ENCODE peak calls at places on chromosome 20, in six cellular contexts. One of them, this sample, is unnamed.
A peak's percentile ranks its signal among the peaks of the same experiment; 100 is the strongest.

GRCh38 chr20:32564921-32565734 is 20.0 kb downstream of the NOL4L start:
- DNase-seq in cardiac muscle cell: no peak
- DNase-seq in OCI-LY7: no peak
- DNase-seq in heart left ventricle: peak; percentile 55
- DNase-seq in right lobe of liver: peak; percentile 64
- DNase-seq in uterus: no peak
- DNase-seq in this sample: no peak

GRCh38 chr20:7742479-7742878 is 197.8 kb downstream of the HAO1 start:
- DNase-seq in cardiac muscle cell: peak; percentile 72
- DNase-seq in OCI-LY7: no peak
- DNase-seq in heart left ventricle: no peak
- DNase-seq in right lobe of liver: no peak
- DNase-seq in uterus: no peak
- DNase-seq in this sample: no peak

GRCh38 chr20:45179166-45179565 is 4.5 kb downstream of the PI3 start:
- DNase-seq in cardiac muscle cell: no peak
- DNase-seq in OCI-LY7: no peak
- DNase-seq in heart left ventricle: no peak
- DNase-seq in right lobe of liver: no peak
- DNase-seq in uterus: no peak
- DNase-seq in this sample: no peak

GRCh38 chr20:29763821-29764511 is 1493.5 kb upstream of the DEFB115 start:
- DNase-seq in cardiac muscle cell: no peak
- DNase-seq in OCI-LY7: no peak
- DNase-seq in heart left ventricle: no peak
- DNase-seq in right lobe of liver: no peak
- DNase-seq in uterus: no peak
- DNase-seq in this sample: no peak

GRCh38 chr20:37901667-37902503 is 1.0 kb upstream of the VSTM2L start:
- DNase-seq in cardiac muscle cell: peak; percentile 73
- DNase-seq in OCI-LY7: peak; percentile 39
- DNase-seq in heart left ventricle: no peak
- DNase-seq in right lobe of liver: peak; percentile 68
- DNase-seq in uterus: peak; percentile 24
- DNase-seq in this sample: no peak

GRCh38 chr20:38219006-38219950 is 41.3 kb downstream of the KIAA1755 start:
- DNase-seq in cardiac muscle cell: no peak
- DNase-seq in OCI-LY7: no peak
- DNase-seq in heart left ventricle: no peak
- DNase-seq in right lobe of liver: no peak
- DNase-seq in uterus: no peak
- DNase-seq in this sample: no peak

GRCh38 chr20:445514-446336 is 16.6 kb downstream of the TBC1D20 start:
- DNase-seq in cardiac muscle cell: no peak
- DNase-seq in OCI-LY7: no peak
- DNase-seq in heart left ventricle: no peak
- DNase-seq in right lobe of liver: peak; percentile 59
- DNase-seq in uterus: no peak
- DNase-seq in this sample: no peak

GRCh38 chr20:61117725-61118124 is 134.3 kb upstream of the CDH4 start:
- DNase-seq in cardiac muscle cell: no peak
- DNase-seq in OCI-LY7: no peak
- DNase-seq in heart left ventricle: no peak
- DNase-seq in right lobe of liver: no peak
- DNase-seq in uterus: no peak
- DNase-seq in this sample: no peak

GRCh38 chr20:3716195-3716834 is 3.9 kb upstream of the SIGLEC1 start:
- DNase-seq in cardiac muscle cell: peak; percentile 65
- DNase-seq in OCI-LY7: peak; percentile 74
- DNase-seq in heart left ventricle: no peak
- DNase-seq in right lobe of liver: no peak
- DNase-seq in uterus: no peak
- DNase-seq in this sample: peak; percentile 30

GRCh38 chr20:57826731-57827287 is 117.0 kb upstream of the PMEPA1 start:
- DNase-seq in cardiac muscle cell: peak; percentile 10
- DNase-seq in OCI-LY7: no peak
- DNase-seq in heart left ventricle: no peak
- DNase-seq in right lobe of liver: no peak
- DNase-seq in uterus: no peak
- DNase-seq in this sample: no peak

GRCh38 chr20:32539063-32539816 is 45.9 kb downstream of the NOL4L start:
- DNase-seq in cardiac muscle cell: no peak
- DNase-seq in OCI-LY7: no peak
- DNase-seq in heart left ventricle: no peak
- DNase-seq in right lobe of liver: no peak
- DNase-seq in uterus: no peak
- DNase-seq in this sample: peak; percentile 59

GRCh38 chr20:26167499-26167898 is 470.8 kb upstream of the ZNF337 start:
- DNase-seq in cardiac muscle cell: peak; percentile 52
- DNase-seq in OCI-LY7: no peak
- DNase-seq in heart left ventricle: no peak
- DNase-seq in right lobe of liver: no peak
- DNase-seq in uterus: no peak
- DNase-seq in this sample: no peak

GRCh38 chr20:53869466-53870258 is 200.7 kb downstream of the BCAS1 start:
- DNase-seq in cardiac muscle cell: peak; percentile 83
- DNase-seq in OCI-LY7: peak; percentile 93
- DNase-seq in heart left ventricle: peak; percentile 64
- DNase-seq in right lobe of liver: peak; percentile 83
- DNase-seq in uterus: peak; percentile 39
- DNase-seq in this sample: peak; percentile 92

GRCh38 chr20:53865905-53866786 is 204.2 kb downstream of the BCAS1 start:
- DNase-seq in cardiac muscle cell: peak; percentile 61
- DNase-seq in OCI-LY7: peak; percentile 71
- DNase-seq in heart left ventricle: peak; percentile 41
- DNase-seq in right lobe of liver: no peak
- DNase-seq in uterus: no peak
- DNase-seq in this sample: no peak

GRCh38 chr20:53867741-53868351 is 202.5 kb downstream of the BCAS1 start:
- DNase-seq in cardiac muscle cell: no peak
- DNase-seq in OCI-LY7: peak; percentile 33
- DNase-seq in heart left ventricle: no peak
- DNase-seq in right lobe of liver: no peak
- DNase-seq in uterus: no peak
- DNase-seq in this sample: no peak

GRCh38 chr20:53870426-53871199 is 199.8 kb downstream of the BCAS1 start:
- DNase-seq in cardiac muscle cell: no peak
- DNase-seq in OCI-LY7: peak; percentile 59
- DNase-seq in heart left ventricle: no peak
- DNase-seq in right lobe of liver: no peak
- DNase-seq in uterus: no peak
- DNase-seq in this sample: no peak

GRCh38 chr20:53866787-53867740 is 203.3 kb downstream of the BCAS1 start:
- DNase-seq in cardiac muscle cell: peak; percentile 15
- DNase-seq in OCI-LY7: peak; percentile 91
- DNase-seq in heart left ventricle: no peak
- DNase-seq in right lobe of liver: no peak
- DNase-seq in uterus: no peak
- DNase-seq in this sample: no peak
- H3K4me3 ChIP-seq in cardiac muscle cell: no peak overlapping the region
- H3K4me3 ChIP-seq in OCI-LY7: peak overlapping the region; percentile 62
- H3K4me3 ChIP-seq in heart left ventricle: no peak overlapping the region
- H3K4me3 ChIP-seq in right lobe of liver: no peak overlapping the region
- H3K4me3 ChIP-seq in uterus: no peak overlapping the region
- H3K4me3 ChIP-seq in this sample: no peak overlapping the region

GRCh38 chr20:22582386-22582959 is 1.9 kb downstream of the FOXA2 start:
- DNase-seq in cardiac muscle cell: no peak
- DNase-seq in OCI-LY7: no peak
- DNase-seq in heart left ventricle: no peak
- DNase-seq in right lobe of liver: no peak
- DNase-seq in uterus: no peak
- DNase-seq in this sample: no peak

GRCh38 chr20:22582960-22583772 is 1.2 kb downstream of the FOXA2 start:
- DNase-seq in cardiac muscle cell: no peak
- DNase-seq in OCI-LY7: no peak
- DNase-seq in heart left ventricle: no peak
- DNase-seq in right lobe of liver: no peak
- DNase-seq in uterus: no peak
- DNase-seq in this sample: no peak

GRCh38 chr20:22584630-22584921 is 204 bp upstream of the FOXA2 start:
- DNase-seq in cardiac muscle cell: no peak
- DNase-seq in OCI-LY7: no peak
- DNase-seq in heart left ventricle: no peak
- DNase-seq in right lobe of liver: peak; percentile 92
- DNase-seq in uterus: no peak
- DNase-seq in this sample: no peak

GRCh38 chr20:22584922-22585785 is 782 bp upstream of the FOXA2 start:
- DNase-seq in cardiac muscle cell: no peak
- DNase-seq in OCI-LY7: no peak
- DNase-seq in heart left ventricle: no peak
- DNase-seq in right lobe of liver: peak; percentile 80
- DNase-seq in uterus: no peak
- DNase-seq in this sample: no peak

DNA sequence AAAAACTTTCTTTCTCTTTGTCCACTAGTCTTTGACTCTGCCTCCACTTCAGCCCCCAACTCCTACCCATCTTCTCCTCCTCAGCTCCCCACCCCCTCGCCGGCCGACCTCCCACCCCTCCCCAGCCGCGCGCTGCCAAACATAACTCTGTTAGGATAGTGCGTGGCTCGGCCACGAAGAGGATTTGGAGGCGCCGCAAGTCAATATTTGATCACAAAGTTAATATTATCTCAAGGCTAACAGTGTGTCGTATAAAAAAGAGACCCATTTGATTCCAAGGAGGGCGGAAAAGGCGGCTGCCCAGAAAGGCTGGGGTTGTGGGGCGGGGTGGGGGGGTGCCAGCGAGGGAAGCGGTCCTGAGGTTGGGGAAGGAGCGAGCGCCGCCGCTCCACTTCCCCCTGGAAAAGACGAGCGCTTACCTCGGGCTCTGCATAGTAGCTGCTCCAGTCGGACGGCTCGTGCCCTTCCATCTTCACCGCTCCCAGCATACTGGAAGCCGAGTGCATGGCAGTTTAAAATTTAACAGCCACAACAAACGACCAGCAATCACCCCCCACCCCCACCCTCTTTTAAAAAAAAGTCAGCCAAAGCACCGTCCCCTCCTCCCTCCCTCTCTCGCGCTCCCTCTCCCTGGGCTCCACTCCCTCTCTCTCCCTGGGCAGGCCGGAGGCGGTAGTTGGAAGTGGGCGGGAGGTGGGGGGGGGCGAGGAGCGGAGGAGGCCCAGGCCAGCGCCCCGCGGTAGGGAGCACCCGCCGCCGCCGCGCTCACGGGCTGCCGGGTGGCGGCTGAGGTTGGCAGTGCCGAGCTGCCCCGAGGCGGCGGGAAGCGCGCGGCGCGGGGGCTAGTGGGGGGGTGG is at the start of gene FOXA2:
- DNase-seq in cardiac muscle cell: no peak
- DNase-seq in OCI-LY7: no peak
- DNase-seq in heart left ventricle: no peak
- DNase-seq in right lobe of liver: peak; percentile 89
- DNase-seq in uterus: no peak
- DNase-seq in this sample: no peak
- H3K4me3 ChIP-seq in cardiac muscle cell: peak within 1 kb of the TSS; percentile 3
- H3K4me3 ChIP-seq in OCI-LY7: no peak within 1 kb of the TSS
- H3K4me3 ChIP-seq in heart left ventricle: no peak within 1 kb of the TSS
- H3K4me3 ChIP-seq in right lobe of liver: peak within 1 kb of the TSS; percentile 55
- H3K4me3 ChIP-seq in uterus: no peak within 1 kb of the TSS
- H3K4me3 ChIP-seq in this sample: no peak within 1 kb of the TSS

GRCh38 chr20:5531318-5532081 is 214.7 kb upstream of the PROKR2 start:
- DNase-seq in cardiac muscle cell: peak; percentile 82
- DNase-seq in OCI-LY7: no peak
- DNase-seq in heart left ventricle: no peak
- DNase-seq in right lobe of liver: no peak
- DNase-seq in uterus: no peak
- DNase-seq in this sample: no peak
- H3K4me3 ChIP-seq in cardiac muscle cell: no peak overlapping the region
- H3K4me3 ChIP-seq in OCI-LY7: no peak overlapping the region
- H3K4me3 ChIP-seq in heart left ventricle: no peak overlapping the region
- H3K4me3 ChIP-seq in right lobe of liver: no peak overlapping the region
- H3K4me3 ChIP-seq in uterus: no peak overlapping the region
- H3K4me3 ChIP-seq in this sample: no peak overlapping the region

GRCh38 chr20:36848677-36849076 is 27.3 kb upstream of the TLDC2 start:
- DNase-seq in cardiac muscle cell: no peak
- DNase-seq in OCI-LY7: no peak
- DNase-seq in heart left ventricle: no peak
- DNase-seq in right lobe of liver: no peak
- DNase-seq in uterus: no peak
- DNase-seq in this sample: no peak
- H3K4me3 ChIP-seq in cardiac muscle cell: no peak overlapping the region
- H3K4me3 ChIP-seq in OCI-LY7: no peak overlapping the region
- H3K4me3 ChIP-seq in heart left ventricle: no peak overlapping the region
- H3K4me3 ChIP-seq in right lobe of liver: no peak overlapping the region
- H3K4me3 ChIP-seq in uterus: no peak overlapping the region
- H3K4me3 ChIP-seq in this sample: no peak overlapping the region

GRCh38 chr20:20010639-20011500 is 6.3 kb upstream of the NAA20 start:
- DNase-seq in cardiac muscle cell: peak; percentile 49
- DNase-seq in OCI-LY7: no peak
- DNase-seq in heart left ventricle: no peak
- DNase-seq in right lobe of liver: no peak
- DNase-seq in uterus: no peak
- DNase-seq in this sample: no peak
- H3K4me3 ChIP-seq in cardiac muscle cell: no peak overlapping the region
- H3K4me3 ChIP-seq in OCI-LY7: no peak overlapping the region
- H3K4me3 ChIP-seq in heart left ventricle: no peak overlapping the region
- H3K4me3 ChIP-seq in right lobe of liver: no peak overlapping the region
- H3K4me3 ChIP-seq in uterus: no peak overlapping the region
- H3K4me3 ChIP-seq in this sample: no peak overlapping the region